ENCODE peak calls at places on chromosome 11, in seven cellular contexts. F is neuronal stem cell; R is SJSA1; M is CD4-positive, CD25-positive, alpha-beta regulatory T cell; K is hepatocyte; C is breast epithelium; J is neural progenitor cell. T is an unnamed sample. For H3K9me3 and H3K4me1, the result is how much of the 10 kb centered on the place peaks cover.

GRCh38 chr11:76756341-76756771 is 26.8 kb upstream of the TSKU start:
- DNase-seq in C (no peak), J (no peak), R (no peak), M (no peak), F (no peak), K (no peak), T (no peak)

GRCh38 chr11:89327885-89328284 is 150.2 kb downstream of the TYR start:
- DNase-seq in R (no peak), C (no peak), K (no peak), J (peak), F (no peak), M (no peak), T (no peak)

GRCh38 chr11:127485541-127485940 is 485.0 kb upstream of the KIRREL3 start:
- DNase-seq in J (no peak), F (no peak), K (no peak), C (no peak), R (no peak), M (no peak), T (no peak)

GRCh38 chr11:65014146-65014960 is at the start of gene ARL2:
- DNase-seq in M (peak), C (no peak), F (no peak), R (no peak), J (no peak), K (no peak), T (peak)

GRCh38 chr11:73047773-73048371 is 94.2 kb downstream of the FCHSD2 start:
- DNase-seq in M (peak), C (no peak), K (no peak), R (no peak), F (no peak), J (no peak), T (peak)

GRCh38 chr11:12139144-12139881 is 28.9 kb downstream of the MICAL2 start:
- DNase-seq in F (no peak), C (no peak), K (no peak), M (no peak), R (peak), J (no peak), T (no peak)

GRCh38 chr11:123166095-123166559 is 28.9 kb downstream of the CLMP start:
- DNase-seq in K (peak), M (peak), C (peak), R (peak), F (peak), J (peak), T (peak)

GRCh38 chr11:13119928-13120520 is 110.9 kb downstream of the RASSF10 start:
- DNase-seq in J (no peak), F (no peak), C (no peak), M (no peak), K (no peak), R (no peak), T (no peak)

GRCh38 chr11:26493616-26494015 is 78.4 kb downstream of the MUC15 start:
- DNase-seq in R (no peak), C (no peak), J (peak), M (no peak), F (peak), K (no peak), T (no peak)

GRCh38 chr11:70733327-70734325 is 335.3 kb downstream of the CTTN start:
- DNase-seq in J (no peak), R (no peak), K (no peak), C (no peak), F (no peak), M (no peak), T (no peak)

GRCh38 chr11:59417023-59417422 is 9.2 kb downstream of the OR5A2 start:
- DNase-seq in J (no peak), R (no peak), C (no peak), M (no peak), F (no peak), K (no peak), T (no peak)

GRCh38 chr11:27395556-27396258 is 32.7 kb upstream of the CCDC34 start:
- DNase-seq in M (no peak), K (peak), F (no peak), C (no peak), J (peak), R (peak), T (peak)

GRCh38 chr11:112364962-112365481 is 104.4 kb upstream of the PLET1 start:
- DNase-seq in C (no peak), J (no peak), F (no peak), M (no peak), K (peak), R (peak), T (no peak)

GRCh38 chr11:12682730-12683500 is 8.7 kb downstream of the TEAD1 start:
- DNase-seq in R (no peak), C (no peak), F (no peak), K (no peak), J (no peak), M (no peak), T (no peak)

GRCh38 chr11:112238041-112238440 is 11.8 kb downstream of the PTS start:
- DNase-seq in J (no peak), R (no peak), M (no peak), F (no peak), K (no peak), C (no peak), T (no peak)

GRCh38 chr11:59865031-59865430 is 1.3 kb downstream of the TCN1 start:
- DNase-seq in F (no peak), M (no peak), C (no peak), J (no peak), K (no peak), R (no peak), T (no peak)

GRCh38 chr11:18731949-18732821 is 6.2 kb upstream of the IGSF22 start:
- DNase-seq in M (peak), R (no peak), K (peak), C (peak), F (peak), J (peak), T (peak)

DNA sequence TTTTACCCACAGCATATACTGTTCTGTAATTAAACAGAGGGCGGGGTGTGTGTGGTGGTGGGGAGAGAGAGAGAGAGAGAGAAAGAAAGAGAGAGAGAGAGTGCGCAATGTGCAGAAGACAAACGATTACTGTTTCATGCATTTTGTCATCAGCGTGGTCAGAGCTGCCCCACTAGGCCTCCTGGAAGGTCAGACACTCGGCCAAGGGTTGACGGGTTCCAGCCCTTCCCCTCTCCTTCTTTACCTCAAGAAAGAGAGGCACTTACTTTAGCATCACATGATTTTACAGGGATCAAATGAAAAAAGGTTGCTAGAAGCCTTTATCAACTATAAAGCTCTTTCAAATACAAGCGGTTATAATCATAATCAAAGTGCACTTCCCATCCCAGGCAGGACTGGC is 269.2 kb upstream of the SORL1-AS1 start:
- DNase-seq in R (no peak), K (no peak), M (no peak), F (no peak), C (no peak), J (no peak), T (no peak)
- H3K9me3 ChIP-seq in R (under half), K (under half), M (under half), F (under half), C (under half), J (under half), T (under half)

DNA sequence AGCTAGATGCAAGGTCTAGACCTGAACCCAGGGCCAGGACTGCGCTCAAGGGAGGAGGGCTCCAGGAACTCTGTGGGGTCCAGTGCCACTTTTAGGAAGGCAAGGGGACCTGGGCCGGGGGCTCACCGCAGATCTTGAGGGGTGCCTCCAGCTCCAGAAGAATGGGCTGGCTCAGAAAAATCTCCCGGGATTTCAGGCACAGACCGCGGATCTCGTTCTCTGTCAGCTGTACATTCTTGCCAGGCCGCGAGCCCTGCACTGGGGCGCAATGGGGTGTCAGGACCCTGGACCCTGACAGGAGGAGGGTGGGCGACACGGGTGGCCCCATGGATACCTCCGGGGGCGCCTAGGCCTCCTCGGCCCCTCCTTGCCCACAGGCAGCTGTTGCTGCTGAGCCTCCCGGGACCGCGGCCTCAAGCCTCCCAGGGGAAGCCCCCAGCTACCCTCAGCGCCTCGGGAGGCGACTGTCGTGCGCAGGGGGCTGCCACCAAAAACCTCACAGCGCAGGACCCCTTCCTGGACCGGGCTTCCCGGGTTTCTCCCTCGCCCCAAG is 640 bp downstream of the PPP1CA start:
- DNase-seq in J (no peak), M (no peak), K (no peak), R (no peak), F (no peak), C (no peak), T (no peak)
- H3K4me1 ChIP-seq in J (under half), M (half or more), K (under half), R (under half), F (under half), C (under half), T (under half)

GRCh38 chr11:78381867-78382266 is 35.8 kb downstream of the GAB2 start:
- DNase-seq in M (no peak), K (no peak), C (no peak), J (no peak), R (no peak), F (no peak), T (peak)

GRCh38 chr11:78380615-78381029 is 37.0 kb downstream of the GAB2 start:
- DNase-seq in R (no peak), J (peak), C (no peak), M (no peak), F (no peak), K (no peak), T (no peak)

GRCh38 chr11:78386551-78386950 is 31.1 kb downstream of the GAB2 start:
- DNase-seq in K (no peak), C (no peak), R (no peak), J (no peak), M (no peak), F (no peak), T (no peak)

GRCh38 chr11:78384231-78384630 is 33.4 kb downstream of the GAB2 start:
- DNase-seq in F (no peak), M (no peak), J (no peak), C (no peak), K (no peak), R (no peak), T (no peak)

DNA sequence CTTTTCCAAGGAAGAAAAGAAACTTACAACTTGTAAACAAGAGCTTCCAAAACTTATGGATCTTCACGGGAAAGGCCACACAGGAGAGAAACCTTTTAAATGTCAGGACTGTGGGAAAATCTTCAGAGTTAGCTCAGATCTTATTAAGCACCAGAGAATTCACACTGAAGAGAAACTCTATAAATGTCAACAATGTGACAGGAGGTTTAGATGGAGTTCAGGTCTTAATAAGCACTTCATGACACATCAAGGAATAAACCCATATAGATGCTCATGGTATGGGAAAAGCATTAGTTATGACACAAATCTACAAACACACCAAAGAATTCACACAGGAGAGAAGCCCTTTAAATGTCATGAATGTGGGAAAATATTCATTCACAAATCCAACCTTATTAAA is 32.4 kb downstream of the GAB2 start:
- DNase-seq in J (no peak), R (no peak), C (no peak), M (no peak), K (no peak), F (no peak), T (no peak)
- H3K9me3 ChIP-seq in J (under half), R (under half), C (under half), M (under half), K (under half), F (under half), T (under half)

GRCh38 chr11:110883266-110883665 is 171.0 kb upstream of the ARHGAP20 start:
- DNase-seq in F (no peak), M (no peak), R (no peak), J (peak), C (no peak), K (no peak), T (no peak)

GRCh38 chr11:110891411-110891810 is 179.2 kb upstream of the ARHGAP20 start:
- DNase-seq in J (no peak), F (no peak), M (no peak), C (no peak), K (no peak), R (no peak), T (no peak)

GRCh38 chr11:110890995-110891394 is 178.8 kb upstream of the ARHGAP20 start:
- DNase-seq in M (no peak), F (no peak), K (no peak), J (no peak), C (no peak), R (no peak), T (no peak)

GRCh38 chr11:110886241-110886640 is 174.0 kb upstream of the ARHGAP20 start:
- DNase-seq in C (no peak), M (no peak), K (no peak), J (no peak), R (no peak), F (no peak), T (no peak)
- H3K4me1 ChIP-seq in C (under half), M (under half), K (under half), J (under half), R (under half), F (under half), T (under half)

DNA sequence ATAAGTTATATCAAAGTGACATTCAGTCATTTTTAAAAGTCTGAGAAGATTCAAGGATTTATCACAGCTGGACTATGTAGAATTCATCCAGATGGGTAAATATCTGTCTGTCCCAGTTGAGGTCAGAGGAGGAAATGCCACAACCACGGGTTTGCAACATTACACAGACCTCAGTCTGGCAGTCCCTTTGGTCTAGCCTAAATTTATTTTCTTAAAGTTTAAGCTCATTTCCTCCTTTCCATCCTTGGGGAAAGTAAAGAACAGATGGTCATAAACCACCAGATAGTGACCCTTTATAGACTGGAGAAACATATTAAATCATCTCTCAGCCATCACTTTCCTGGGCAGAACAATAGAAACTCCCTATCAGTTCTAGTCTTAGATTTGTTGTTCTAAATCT is 238.4 kb upstream of the DDI1 start:
- DNase-seq in M (no peak), K (no peak), J (no peak), F (no peak), R (no peak), C (no peak), T (no peak)
- H3K9me3 ChIP-seq in M (under half), K (under half), J (under half), F (under half), R (under half), C (under half), T (under half)

GRCh38 chr11:33935005-33935404 is 43.1 kb upstream of the LMO2 start:
- DNase-seq in J (no peak), M (no peak), C (no peak), K (no peak), F (no peak), R (no peak), T (no peak)
- H3K4me1 ChIP-seq in J (under half), M (under half), C (under half), K (under half), F (under half), R (under half), T (under half)

DNA sequence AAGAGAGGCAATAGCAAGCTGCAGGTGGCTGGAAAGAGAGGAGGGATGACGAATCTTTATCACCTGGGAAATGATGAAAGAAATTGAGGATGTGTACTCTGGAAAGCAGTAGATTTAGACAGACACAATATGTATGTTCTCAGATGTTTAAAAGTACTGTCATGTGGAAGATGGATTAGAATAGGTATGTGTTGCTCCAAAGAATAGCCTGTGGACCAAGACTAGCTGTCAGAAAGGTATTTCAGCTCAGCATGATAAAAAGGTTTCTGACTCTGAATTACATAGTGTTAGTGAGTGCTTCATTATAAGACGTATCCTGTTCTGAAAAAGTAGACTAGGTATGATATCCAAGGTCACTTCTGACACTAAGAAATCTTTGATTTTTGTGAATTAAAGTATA is 322.4 kb downstream of the CNTN5 start:
- DNase-seq in F (no peak), C (no peak), M (no peak), K (no peak), J (no peak), R (no peak), T (no peak)
- H3K9me3 ChIP-seq in F (under half), C (under half), M (under half), K (under half), J (under half), R (under half), T (under half)

GRCh38 chr11:62438641-62439040 is 19.8 kb downstream of the SCGB1A1 start:
- DNase-seq in C (no peak), J (no peak), R (no peak), M (no peak), K (no peak), F (no peak), T (peak)
- H3K4me1 ChIP-seq in C (under half), J (under half), R (under half), M (under half), K (under half), F (under half), T (under half)

DNA sequence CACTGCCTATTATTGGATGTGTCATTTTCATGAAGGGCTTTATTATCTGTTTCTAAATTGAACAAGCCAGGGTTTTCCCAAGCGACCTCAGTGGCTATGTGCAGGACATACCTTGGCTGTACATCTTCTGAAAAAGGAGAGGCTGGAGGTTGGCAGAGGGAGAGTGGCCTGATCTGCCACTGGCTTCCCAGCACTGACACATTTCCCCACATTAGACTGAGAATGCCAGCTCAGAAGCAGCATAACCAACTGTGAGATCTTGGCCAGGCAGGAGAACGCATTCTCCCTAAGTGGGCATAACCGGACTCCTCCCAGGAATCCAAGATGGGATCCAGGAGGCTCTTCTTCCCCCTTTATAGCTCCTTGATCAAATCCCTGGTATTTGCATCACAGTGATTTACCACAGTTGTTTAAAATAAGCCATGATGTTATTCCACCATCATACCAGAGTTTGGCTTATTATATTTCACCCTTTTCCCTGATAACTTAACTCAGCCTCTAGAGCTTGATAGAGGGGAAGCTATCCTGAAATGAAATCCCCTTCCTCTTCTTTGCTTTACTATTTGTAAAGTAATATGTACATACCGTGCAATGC is 33.8 kb downstream of the AMOTL1 start:
- DNase-seq in K (no peak), C (no peak), J (no peak), F (no peak), R (no peak), M (no peak), T (no peak)
- H3K9me3 ChIP-seq in K (under half), C (under half), J (under half), F (under half), R (under half), M (under half), T (under half)

T was measured in small intestine.